ENCODE peak calls at places on chromosomes 2 and 18, in four cellular contexts. One of them, this sample, is unnamed.

GRCh38 chr18:44681039-44681595 is 429 bp downstream of the SETBP1 start:
- DNase-seq in posterior vena cava: no peak
- DNase-seq in stimulated activated CD8-positive, alpha-beta memory T cell treated with anti-CD3 and anti-CD28 coated beads, Interleukin-7, amount 100 ng/mL, for 24 hours: no peak
- DNase-seq in iPS DF 19.7: no peak
- DNase-seq in this sample: peak; percentile 44

GRCh38 chr2:95031076-95031725 is 5.7 kb downstream of the MAL start:
- DNase-seq in posterior vena cava: no peak
- DNase-seq in stimulated activated CD8-positive, alpha-beta memory T cell treated with anti-CD3 and anti-CD28 coated beads, Interleukin-7, amount 100 ng/mL, for 24 hours: no peak
- DNase-seq in iPS DF 19.7: no peak
- DNase-seq in this sample: no peak

GRCh38 chr2:130371723-130372054 is 15.8 kb downstream of the PTPN18 start:
- DNase-seq in posterior vena cava: peak; percentile 82
- DNase-seq in stimulated activated CD8-positive, alpha-beta memory T cell treated with anti-CD3 and anti-CD28 coated beads, Interleukin-7, amount 100 ng/mL, for 24 hours: no peak
- DNase-seq in iPS DF 19.7: no peak
- DNase-seq in this sample: peak; percentile 3

GRCh38 chr2:62505649-62506420 is at the start of gene TMEM17:
- DNase-seq in posterior vena cava: peak; percentile 97
- DNase-seq in stimulated activated CD8-positive, alpha-beta memory T cell treated with anti-CD3 and anti-CD28 coated beads, Interleukin-7, amount 100 ng/mL, for 24 hours: peak; percentile 10
- DNase-seq in iPS DF 19.7: peak; percentile 78
- DNase-seq in this sample: peak; percentile 63

GRCh38 chr18:3075491-3075890 is 62.5 kb upstream of the LPIN2 start:
- DNase-seq in posterior vena cava: no peak
- DNase-seq in stimulated activated CD8-positive, alpha-beta memory T cell treated with anti-CD3 and anti-CD28 coated beads, Interleukin-7, amount 100 ng/mL, for 24 hours: no peak
- DNase-seq in iPS DF 19.7: no peak
- DNase-seq in this sample: no peak

GRCh38 chr18:48637081-48637990 is 98.5 kb downstream of the CTIF start:
- DNase-seq in posterior vena cava: no peak
- DNase-seq in stimulated activated CD8-positive, alpha-beta memory T cell treated with anti-CD3 and anti-CD28 coated beads, Interleukin-7, amount 100 ng/mL, for 24 hours: no peak
- DNase-seq in iPS DF 19.7: no peak
- DNase-seq in this sample: no peak

GRCh38 chr2:218323526-218324472 is 31.5 kb upstream of the TMBIM1 start:
- DNase-seq in posterior vena cava: no peak
- DNase-seq in stimulated activated CD8-positive, alpha-beta memory T cell treated with anti-CD3 and anti-CD28 coated beads, Interleukin-7, amount 100 ng/mL, for 24 hours: no peak
- DNase-seq in iPS DF 19.7: no peak
- DNase-seq in this sample: peak; percentile 48

GRCh38 chr2:204325468-204325867 is 219.8 kb upstream of the PARD3B start:
- DNase-seq in posterior vena cava: no peak
- DNase-seq in stimulated activated CD8-positive, alpha-beta memory T cell treated with anti-CD3 and anti-CD28 coated beads, Interleukin-7, amount 100 ng/mL, for 24 hours: no peak
- DNase-seq in iPS DF 19.7: peak; percentile 50
- DNase-seq in this sample: peak; percentile 85

GRCh38 chr2:229779650-229780049 is 65.3 kb upstream of the DNER start:
- DNase-seq in posterior vena cava: no peak
- DNase-seq in stimulated activated CD8-positive, alpha-beta memory T cell treated with anti-CD3 and anti-CD28 coated beads, Interleukin-7, amount 100 ng/mL, for 24 hours: no peak
- DNase-seq in iPS DF 19.7: no peak
- DNase-seq in this sample: no peak

GRCh38 chr2:74428675-74429074 is 7.1 kb downstream of the WDR54 start:
- DNase-seq in posterior vena cava: no peak
- DNase-seq in stimulated activated CD8-positive, alpha-beta memory T cell treated with anti-CD3 and anti-CD28 coated beads, Interleukin-7, amount 100 ng/mL, for 24 hours: no peak
- DNase-seq in iPS DF 19.7: no peak
- DNase-seq in this sample: no peak

GRCh38 chr2:195779491-195779890 is 122.5 kb downstream of the SLC39A10 start:
- DNase-seq in posterior vena cava: no peak
- DNase-seq in stimulated activated CD8-positive, alpha-beta memory T cell treated with anti-CD3 and anti-CD28 coated beads, Interleukin-7, amount 100 ng/mL, for 24 hours: no peak
- DNase-seq in iPS DF 19.7: no peak
- DNase-seq in this sample: no peak

GRCh38 chr18:8719192-8719591 is 13.8 kb downstream of the MTCL1 start:
- DNase-seq in posterior vena cava: no peak
- DNase-seq in stimulated activated CD8-positive, alpha-beta memory T cell treated with anti-CD3 and anti-CD28 coated beads, Interleukin-7, amount 100 ng/mL, for 24 hours: no peak
- DNase-seq in iPS DF 19.7: no peak
- DNase-seq in this sample: no peak

GRCh38 chr18:21958707-21959457 is 210.5 kb upstream of the GATA6 start:
- DNase-seq in posterior vena cava: no peak
- DNase-seq in stimulated activated CD8-positive, alpha-beta memory T cell treated with anti-CD3 and anti-CD28 coated beads, Interleukin-7, amount 100 ng/mL, for 24 hours: no peak
- DNase-seq in iPS DF 19.7: no peak
- DNase-seq in this sample: no peak

GRCh38 chr18:76394780-76395476 is 100.1 kb downstream of the ZNF516 start:
- DNase-seq in posterior vena cava: no peak
- DNase-seq in stimulated activated CD8-positive, alpha-beta memory T cell treated with anti-CD3 and anti-CD28 coated beads, Interleukin-7, amount 100 ng/mL, for 24 hours: no peak
- DNase-seq in iPS DF 19.7: no peak
- DNase-seq in this sample: no peak

GRCh38 chr2:183349046-183349445 is 224.8 kb downstream of the NUP35 start:
- DNase-seq in posterior vena cava: no peak
- DNase-seq in stimulated activated CD8-positive, alpha-beta memory T cell treated with anti-CD3 and anti-CD28 coated beads, Interleukin-7, amount 100 ng/mL, for 24 hours: no peak
- DNase-seq in iPS DF 19.7: no peak
- DNase-seq in this sample: no peak

GRCh38 chr18:2326999-2327398 is 244.3 kb downstream of the METTL4 start:
- DNase-seq in posterior vena cava: no peak
- DNase-seq in stimulated activated CD8-positive, alpha-beta memory T cell treated with anti-CD3 and anti-CD28 coated beads, Interleukin-7, amount 100 ng/mL, for 24 hours: no peak
- DNase-seq in iPS DF 19.7: no peak
- DNase-seq in this sample: no peak

GRCh38 chr2:71498261-71498701 is 44.9 kb downstream of the DYSF start:
- DNase-seq in posterior vena cava: no peak
- DNase-seq in stimulated activated CD8-positive, alpha-beta memory T cell treated with anti-CD3 and anti-CD28 coated beads, Interleukin-7, amount 100 ng/mL, for 24 hours: no peak
- DNase-seq in iPS DF 19.7: no peak
- DNase-seq in this sample: no peak

GRCh38 chr18:13570856-13571495 is 155.4 kb downstream of the FAM210A start:
- DNase-seq in posterior vena cava: no peak
- DNase-seq in stimulated activated CD8-positive, alpha-beta memory T cell treated with anti-CD3 and anti-CD28 coated beads, Interleukin-7, amount 100 ng/mL, for 24 hours: no peak
- DNase-seq in iPS DF 19.7: no peak
- DNase-seq in this sample: no peak

GRCh38 chr2:28979576-28980366 is 1.3 kb upstream of the TOGARAM2 start:
- DNase-seq in posterior vena cava: peak; percentile 62
- DNase-seq in stimulated activated CD8-positive, alpha-beta memory T cell treated with anti-CD3 and anti-CD28 coated beads, Interleukin-7, amount 100 ng/mL, for 24 hours: no peak
- DNase-seq in iPS DF 19.7: no peak
- DNase-seq in this sample: no peak

GRCh38 chr2:216583157-216583556 is 50.1 kb upstream of the IGFBP2 start:
- DNase-seq in posterior vena cava: no peak
- DNase-seq in stimulated activated CD8-positive, alpha-beta memory T cell treated with anti-CD3 and anti-CD28 coated beads, Interleukin-7, amount 100 ng/mL, for 24 hours: no peak
- DNase-seq in iPS DF 19.7: no peak
- DNase-seq in this sample: no peak

GRCh38 chr18:79823120-79823519 is 25.4 kb downstream of the KCNG2 start:
- DNase-seq in posterior vena cava: no peak
- DNase-seq in stimulated activated CD8-positive, alpha-beta memory T cell treated with anti-CD3 and anti-CD28 coated beads, Interleukin-7, amount 100 ng/mL, for 24 hours: no peak
- DNase-seq in iPS DF 19.7: no peak
- DNase-seq in this sample: no peak

GRCh38 chr2:107337209-107337898 is 451.4 kb upstream of the ST6GAL2 start:
- DNase-seq in posterior vena cava: no peak
- DNase-seq in stimulated activated CD8-positive, alpha-beta memory T cell treated with anti-CD3 and anti-CD28 coated beads, Interleukin-7, amount 100 ng/mL, for 24 hours: no peak
- DNase-seq in iPS DF 19.7: no peak
- DNase-seq in this sample: no peak

GRCh38 chr2:112680666-112681101 is 34.9 kb downstream of the SLC20A1 start:
- DNase-seq in posterior vena cava: no peak
- DNase-seq in stimulated activated CD8-positive, alpha-beta memory T cell treated with anti-CD3 and anti-CD28 coated beads, Interleukin-7, amount 100 ng/mL, for 24 hours: no peak
- DNase-seq in iPS DF 19.7: no peak
- DNase-seq in this sample: no peak

GRCh38 chr2:238053195-238053776 is 7.5 kb upstream of the SCLY start:
- DNase-seq in posterior vena cava: no peak
- DNase-seq in stimulated activated CD8-positive, alpha-beta memory T cell treated with anti-CD3 and anti-CD28 coated beads, Interleukin-7, amount 100 ng/mL, for 24 hours: no peak
- DNase-seq in iPS DF 19.7: no peak
- DNase-seq in this sample: no peak

GRCh38 chr2:169824373-169825333 is at the start of gene METTL5:
- DNase-seq in posterior vena cava: peak; percentile 95
- DNase-seq in stimulated activated CD8-positive, alpha-beta memory T cell treated with anti-CD3 and anti-CD28 coated beads, Interleukin-7, amount 100 ng/mL, for 24 hours: peak; percentile 54
- DNase-seq in iPS DF 19.7: peak; percentile 68
- DNase-seq in this sample: peak; percentile 52

GRCh38 chr18:10113156-10114022 is 199.6 kb downstream of the VAPA start:
- DNase-seq in posterior vena cava: no peak
- DNase-seq in stimulated activated CD8-positive, alpha-beta memory T cell treated with anti-CD3 and anti-CD28 coated beads, Interleukin-7, amount 100 ng/mL, for 24 hours: no peak
- DNase-seq in iPS DF 19.7: no peak
- DNase-seq in this sample: no peak

GRCh38 chr2:172168917-172169346 is 66.2 kb upstream of the DLX2 start:
- DNase-seq in posterior vena cava: no peak
- DNase-seq in stimulated activated CD8-positive, alpha-beta memory T cell treated with anti-CD3 and anti-CD28 coated beads, Interleukin-7, amount 100 ng/mL, for 24 hours: no peak
- DNase-seq in iPS DF 19.7: no peak
- DNase-seq in this sample: no peak

GRCh38 chr2:200040831-200041230 is 85.4 kb downstream of the MAIP1 start:
- DNase-seq in posterior vena cava: no peak
- DNase-seq in stimulated activated CD8-positive, alpha-beta memory T cell treated with anti-CD3 and anti-CD28 coated beads, Interleukin-7, amount 100 ng/mL, for 24 hours: no peak
- DNase-seq in iPS DF 19.7: no peak
- DNase-seq in this sample: no peak

GRCh38 chr2:207188601-207189000 is 22.9 kb upstream of the KLF7 start:
- DNase-seq in posterior vena cava: no peak
- DNase-seq in stimulated activated CD8-positive, alpha-beta memory T cell treated with anti-CD3 and anti-CD28 coated beads, Interleukin-7, amount 100 ng/mL, for 24 hours: no peak
- DNase-seq in iPS DF 19.7: no peak
- DNase-seq in this sample: peak; percentile 62

GRCh38 chr2:58432491-58433166 is 191.5 kb upstream of the FANCL start:
- DNase-seq in posterior vena cava: no peak
- DNase-seq in stimulated activated CD8-positive, alpha-beta memory T cell treated with anti-CD3 and anti-CD28 coated beads, Interleukin-7, amount 100 ng/mL, for 24 hours: no peak
- DNase-seq in iPS DF 19.7: no peak
- DNase-seq in this sample: no peak

GRCh38 chr2:69466728-69467127 is 29.5 kb upstream of the NFU1 start:
- DNase-seq in posterior vena cava: no peak
- DNase-seq in stimulated activated CD8-positive, alpha-beta memory T cell treated with anti-CD3 and anti-CD28 coated beads, Interleukin-7, amount 100 ng/mL, for 24 hours: no peak
- DNase-seq in iPS DF 19.7: no peak
- DNase-seq in this sample: no peak

GRCh38 chr2:196459539-196459938 is 180.0 kb upstream of the CCDC150 start:
- DNase-seq in posterior vena cava: no peak
- DNase-seq in stimulated activated CD8-positive, alpha-beta memory T cell treated with anti-CD3 and anti-CD28 coated beads, Interleukin-7, amount 100 ng/mL, for 24 hours: no peak
- DNase-seq in iPS DF 19.7: no peak
- DNase-seq in this sample: no peak

GRCh38 chr18:9429662-9429993 is 45.7 kb upstream of the RALBP1 start:
- DNase-seq in posterior vena cava: no peak
- DNase-seq in stimulated activated CD8-positive, alpha-beta memory T cell treated with anti-CD3 and anti-CD28 coated beads, Interleukin-7, amount 100 ng/mL, for 24 hours: no peak
- DNase-seq in iPS DF 19.7: no peak
- DNase-seq in this sample: no peak

GRCh38 chr2:164839914-164840457 is 1.6 kb downstream of the COBLL1 start:
- DNase-seq in posterior vena cava: no peak
- DNase-seq in stimulated activated CD8-positive, alpha-beta memory T cell treated with anti-CD3 and anti-CD28 coated beads, Interleukin-7, amount 100 ng/mL, for 24 hours: no peak
- DNase-seq in iPS DF 19.7: no peak
- DNase-seq in this sample: no peak

GRCh38 chr18:22542400-22542835 is 124.7 kb upstream of the CTAGE1 start:
- DNase-seq in posterior vena cava: peak; percentile 88
- DNase-seq in stimulated activated CD8-positive, alpha-beta memory T cell treated with anti-CD3 and anti-CD28 coated beads, Interleukin-7, amount 100 ng/mL, for 24 hours: no peak
- DNase-seq in iPS DF 19.7: no peak
- DNase-seq in this sample: no peak

GRCh38 chr18:46920067-46920466 is 2.7 kb downstream of the KATNAL2 start:
- DNase-seq in posterior vena cava: no peak
- DNase-seq in stimulated activated CD8-positive, alpha-beta memory T cell treated with anti-CD3 and anti-CD28 coated beads, Interleukin-7, amount 100 ng/mL, for 24 hours: no peak
- DNase-seq in iPS DF 19.7: no peak
- DNase-seq in this sample: no peak

This sample was measured in NCI-H748 treated with DMSO at 0.1 percent for 48 hours.